ENCODE peak calls at places on chromosomes 16 and 17, in seven cellular contexts. V is GM23338, Y is MM.1S, X is GM23248, H is PC-3, Z is OCI-LY7, E is HCT116. I is an unnamed sample. For H3K9me2 and H4K20me1, the result is how much of the 10 kb centered on the place peaks cover.

GRCh38 chr17:55564077-55564476 is 52.8 kb upstream of the SMIM36 start:
- DNase-seq in E (no peak), H (no peak), V (no peak), Y (no peak), Z (no peak), X (peak), I (no peak)

GRCh38 chr16:27235055-27235937 is 32.0 kb downstream of the KDM8 start:
- DNase-seq in Z (peak), X (peak), V (peak), H (peak), Y (peak), E (peak), I (peak)

GRCh38 chr16:88672776-88673175 is 9.9 kb upstream of the MVD start:
- DNase-seq in Y (no peak), H (no peak), X (no peak), V (peak), E (peak), Z (no peak), I (no peak)

GRCh38 chr16:59470556-59470955 is 736.4 kb upstream of the GOT2 start:
- DNase-seq in H (no peak), E (no peak), Z (no peak), Y (no peak), V (no peak), X (no peak), I (no peak)

GRCh38 chr17:81920612-81921530 is 2.9 kb upstream of the SIRT7 start:
- DNase-seq in E (no peak), V (no peak), H (no peak), X (no peak), Y (no peak), Z (no peak), I (no peak)

GRCh38 chr16:83356986-83357385 is 450.8 kb upstream of the HSBP1 start:
- DNase-seq in H (no peak), Y (no peak), X (no peak), E (no peak), V (no peak), Z (no peak), I (no peak)

GRCh38 chr16:47461598-47462266 is 601 bp downstream of the PHKB start:
- DNase-seq in V (peak), Z (peak), E (peak), X (peak), H (peak), Y (peak), I (peak)

GRCh38 chr17:15281909-15282308 is 16.8 kb upstream of the PMP22 start:
- DNase-seq in H (no peak), Y (no peak), Z (no peak), E (no peak), V (no peak), X (peak), I (no peak)

GRCh38 chr17:77320046-77320445 is 179.3 kb downstream of the SEC14L1 start:
- DNase-seq in V (no peak), E (no peak), Z (no peak), X (peak), H (no peak), Y (peak), I (no peak)

GRCh38 chr17:6471531-6472465 is 27.5 kb downstream of the PIMREG start:
- DNase-seq in Z (no peak), H (peak), E (no peak), V (peak), Y (no peak), X (peak), I (peak)

GRCh38 chr16:80198265-80198994 is 342.4 kb upstream of the DYNLRB2 start:
- DNase-seq in Y (no peak), Z (no peak), E (no peak), X (peak), H (peak), V (no peak), I (no peak)

GRCh38 chr16:69833357-69833781 is 71.2 kb downstream of the WWP2 start:
- DNase-seq in X (peak), Y (no peak), H (no peak), V (no peak), Z (no peak), E (no peak), I (no peak)

GRCh38 chr17:4304417-4305027 is 40.7 kb upstream of the ANKFY1 start:
- DNase-seq in H (peak), Z (peak), X (peak), E (peak), V (peak), Y (peak), I (no peak)

GRCh38 chr17:46138470-46138869 is 54.8 kb downstream of the KANSL1 start:
- DNase-seq in Y (no peak), V (no peak), Z (no peak), E (no peak), X (no peak), H (no peak), I (no peak)

GRCh38 chr17:57604771-57605733 is 140.0 kb downstream of the CCDC182 start:
- DNase-seq in V (peak), X (peak), Y (peak), E (no peak), Z (peak), H (no peak), I (no peak)

GRCh38 chr16:58265480-58266052 is 29.3 kb downstream of the PRSS54 start:
- DNase-seq in H (no peak), X (no peak), E (no peak), V (no peak), Y (no peak), Z (no peak), I (no peak)

GRCh38 chr16:4123617-4124300 is 7.5 kb upstream of the ADCY9 start:
- DNase-seq in V (no peak), X (peak), E (no peak), Y (no peak), H (peak), Z (no peak), I (peak)
- H3K9me2 ChIP-seq in V (under half), X (under half), E (under half), Y (under half), H (under half), Z (under half), I (under half)

GRCh38 chr17:39672522-39673334 is 4.5 kb downstream of the PNMT start:
- DNase-seq in X (no peak), Y (no peak), Z (no peak), E (no peak), H (no peak), V (no peak), I (no peak)

GRCh38 chr17:39674702-39675389 is 6.6 kb downstream of the PNMT start:
- DNase-seq in Y (no peak), Z (peak), E (no peak), X (no peak), V (no peak), H (peak), I (peak)

GRCh38 chr17:39675390-39676082 is 7.3 kb downstream of the PNMT start:
- DNase-seq in X (no peak), Y (no peak), V (no peak), H (no peak), Z (no peak), E (no peak), I (no peak)

GRCh38 chr17:39673335-39674081 is 5.3 kb downstream of the PNMT start:
- DNase-seq in X (no peak), Z (no peak), E (no peak), Y (no peak), V (no peak), H (no peak), I (no peak)

DNA sequence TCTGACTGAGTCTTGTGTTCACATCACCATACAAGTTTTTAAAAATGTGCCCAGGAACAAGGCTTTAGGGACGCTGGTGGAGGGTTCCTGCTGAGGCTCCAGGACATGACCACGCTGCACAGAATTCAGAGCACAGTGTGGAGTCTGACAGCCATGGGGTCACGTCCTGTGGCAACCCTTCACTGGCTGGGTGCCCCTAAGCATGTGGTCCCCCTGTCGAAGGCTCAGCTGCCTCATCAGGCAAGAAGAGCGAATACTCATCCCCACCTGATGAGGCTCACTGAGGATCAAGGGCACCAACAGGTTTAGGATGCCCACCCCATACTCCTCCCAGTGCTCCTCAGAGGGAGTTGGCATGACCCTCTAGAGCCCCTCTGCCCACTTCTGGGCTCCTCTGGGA is 5.9 kb downstream of the PNMT start:
- DNase-seq in Z (no peak), V (no peak), Y (no peak), E (no peak), X (no peak), H (no peak), I (no peak)
- H3K27ac ChIP-seq in Z (no peak), V (no peak), Y (no peak), E (no peak), X (no peak), H (no peak), I (peak)

GRCh38 chr17:48633266-48633816 is 7.2 kb upstream of the HOXB9 start:
- DNase-seq in Y (no peak), H (no peak), E (no peak), Z (no peak), V (peak), X (no peak), I (no peak)

GRCh38 chr17:48630925-48631692 is 5.0 kb upstream of the HOXB9 start:
- DNase-seq in X (no peak), Y (no peak), H (no peak), V (peak), Z (no peak), E (no peak), I (no peak)

GRCh38 chr17:48631693-48632578 is 5.8 kb upstream of the HOXB9 start:
- DNase-seq in X (no peak), H (no peak), E (no peak), Z (no peak), V (peak), Y (no peak), I (no peak)

GRCh38 chr17:48634446-48635208 is 8.5 kb upstream of the HOXB9 start:
- DNase-seq in Y (no peak), X (no peak), Z (no peak), H (no peak), V (no peak), E (no peak), I (no peak)

GRCh38 chr17:48632579-48633265 is 6.6 kb upstream of the HOXB9 start:
- DNase-seq in Y (no peak), X (no peak), Z (no peak), V (peak), E (no peak), H (no peak), I (no peak)
- H4K20me1 ChIP-seq in Y (under half), X (under half), Z (under half), V (half or more), E (under half), H (under half), I (under half)

DNA sequence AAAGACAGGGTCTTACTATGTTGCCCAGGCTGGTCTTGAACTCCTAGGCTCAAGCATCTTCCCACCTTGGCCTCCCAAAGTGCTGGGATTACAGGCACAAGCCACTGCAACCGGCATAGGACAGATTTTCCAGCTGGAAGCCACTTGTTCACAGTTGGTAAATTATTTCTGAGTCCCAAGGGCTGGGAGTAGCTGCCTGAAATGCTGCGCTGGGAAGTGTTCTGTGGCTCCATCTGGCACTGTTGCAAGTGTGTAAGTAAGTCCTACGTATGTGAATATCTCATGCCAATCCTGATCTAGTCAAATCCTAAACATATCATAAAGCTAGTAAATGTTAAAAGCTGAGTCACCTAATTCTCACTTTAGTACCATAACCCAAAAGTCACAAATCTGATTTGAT is 48.1 kb downstream of the YWHAE start:
- DNase-seq in V (no peak), Z (no peak), E (no peak), Y (no peak), X (no peak), H (no peak), I (no peak)
- H3K9me2 ChIP-seq in V (under half), Z (under half), E (under half), Y (under half), X (under half), H (under half), I (under half)

GRCh38 chr17:38599398-38599856 is 6.3 kb downstream of the SRCIN1 start:
- DNase-seq in Z (no peak), H (no peak), Y (no peak), E (no peak), X (no peak), V (no peak), I (no peak)

GRCh38 chr17:38597375-38597774 is 8.4 kb downstream of the SRCIN1 start:
- DNase-seq in X (no peak), V (no peak), H (no peak), E (no peak), Z (no peak), Y (no peak), I (no peak)

GRCh38 chr17:38598536-38598935 is 7.2 kb downstream of the SRCIN1 start:
- DNase-seq in V (peak), Z (peak), Y (peak), X (peak), E (peak), H (peak), I (peak)

GRCh38 chr17:38600416-38600815 is 5.3 kb downstream of the SRCIN1 start:
- DNase-seq in Z (no peak), V (no peak), E (no peak), X (no peak), Y (no peak), H (no peak), I (no peak)

DNA sequence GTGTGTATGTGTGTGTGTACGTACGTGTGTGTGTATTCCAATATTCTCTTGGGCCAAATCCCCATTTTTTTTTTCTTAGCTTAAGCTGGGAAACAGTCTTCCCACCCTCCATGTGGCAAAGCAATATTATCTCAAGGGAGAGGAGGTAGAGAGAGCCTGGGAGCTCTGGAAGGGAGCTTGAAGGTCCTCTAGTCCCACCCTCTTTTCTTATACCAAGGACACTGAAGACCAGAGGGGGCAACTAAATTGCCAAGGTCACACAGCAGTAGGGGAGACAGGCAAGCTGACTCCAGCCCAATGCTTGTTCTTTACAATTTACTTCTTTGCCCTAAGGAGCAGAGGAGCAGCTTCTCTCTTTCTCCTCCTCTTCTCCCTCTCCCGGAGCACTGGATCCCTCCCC is 6.8 kb downstream of the SRCIN1 start:
- DNase-seq in H (no peak), V (no peak), X (no peak), Y (no peak), E (no peak), Z (no peak), I (no peak)
- H3K27ac ChIP-seq in H (no peak), V (no peak), X (no peak), Y (no peak), E (no peak), Z (no peak), I (no peak)